ENCODE peak calls at places on chromosomes 13 and 19, in four cellular contexts. Y, R, E and P are unnamed samples.

GRCh38 chr19:55720214-55720746 is 17.9 kb downstream of the NLRP9 start:
- DNase-seq in Y (no peak), E (no peak), R (no peak), P (no peak)

GRCh38 chr19:1474765-1475351 is 4.2 kb downstream of the C19orf25 start:
- DNase-seq in E (no peak), R (no peak), Y (no peak), P (no peak)

GRCh38 chr19:18264428-18264827 is 9.8 kb downstream of the IQCN start:
- DNase-seq in E (no peak), Y (no peak), R (no peak), P (no peak)

GRCh38 chr13:44364601-44365000 is 9.0 kb upstream of the SERP2 start:
- DNase-seq in Y (no peak), E (no peak), R (no peak), P (no peak)

GRCh38 chr19:45591004-45591637 is 6.5 kb upstream of the OPA3 start:
- DNase-seq in Y (peak), R (peak), E (no peak), P (peak)

GRCh38 chr19:45477216-45477615 is 9.4 kb downstream of the FOSB start:
- DNase-seq in R (no peak), Y (peak), E (no peak), P (no peak)

GRCh38 chr13:20960663-20961309 is 58.2 kb upstream of the XPO4 start:
- DNase-seq in Y (no peak), R (no peak), E (no peak), P (no peak)

GRCh38 chr19:887072-887471 is 5.9 kb downstream of the MED16 start:
- DNase-seq in R (no peak), E (no peak), Y (no peak), P (no peak)

GRCh38 chr19:19510432-19510831 is 4.9 kb downstream of the TSSK6 start:
- DNase-seq in E (no peak), R (no peak), Y (no peak), P (no peak)

GRCh38 chr19:39595950-39596349 is 6.4 kb upstream of the LGALS13 start:
- DNase-seq in E (no peak), R (no peak), Y (no peak), P (no peak)